ENCODE peak calls at places on chromosomes 7 and 10, in five cellular contexts. One of them, this sample, is unnamed.

GRCh38 chr7:37421820-37422219 is 26.8 kb downstream of the ELMO1 start:
- DNase-seq in IMR-90: no peak
- DNase-seq in HEK293T: no peak
- DNase-seq in K562: no peak
- DNase-seq in HepG2: no peak
- DNase-seq in this sample: no peak

GRCh38 chr7:2972531-2973161 is 71.0 kb downstream of the CARD11 start:
- DNase-seq in IMR-90: no peak
- DNase-seq in HEK293T: no peak
- DNase-seq in K562: no peak
- DNase-seq in HepG2: no peak
- DNase-seq in this sample: no peak

GRCh38 chr10:8137272-8137680 is 82.8 kb downstream of the GATA3 start:
- DNase-seq in IMR-90: no peak
- DNase-seq in HEK293T: no peak
- DNase-seq in K562: no peak
- DNase-seq in HepG2: no peak
- DNase-seq in this sample: no peak

GRCh38 chr10:106734220-106734619 is 430.3 kb downstream of the SORCS1 start:
- DNase-seq in IMR-90: no peak
- DNase-seq in HEK293T: no peak
- DNase-seq in K562: no peak
- DNase-seq in HepG2: no peak
- DNase-seq in this sample: no peak

GRCh38 chr7:134726581-134726980 is 52.9 kb upstream of the CALD1 start:
- DNase-seq in IMR-90: peak; percentile 48
- DNase-seq in HEK293T: no peak
- DNase-seq in K562: no peak
- DNase-seq in HepG2: no peak
- DNase-seq in this sample: no peak

GRCh38 chr7:138449580-138449979 is 10.5 kb upstream of the TRIM24 start:
- DNase-seq in IMR-90: no peak
- DNase-seq in HEK293T: peak; percentile 65
- DNase-seq in K562: peak; percentile 71
- DNase-seq in HepG2: no peak
- DNase-seq in this sample: peak; percentile 18

GRCh38 chr7:157527235-157527634 is 190.4 kb downstream of the DNAJB6 start:
- DNase-seq in IMR-90: no peak
- DNase-seq in HEK293T: no peak
- DNase-seq in K562: no peak
- DNase-seq in HepG2: no peak
- DNase-seq in this sample: no peak

GRCh38 chr7:131521651-131522163 is 34.7 kb downstream of the PODXL start:
- DNase-seq in IMR-90: no peak
- DNase-seq in HEK293T: no peak
- DNase-seq in K562: no peak
- DNase-seq in HepG2: no peak
- DNase-seq in this sample: peak; percentile 67

GRCh38 chr10:4034907-4035581 is 250.0 kb upstream of the KLF6 start:
- DNase-seq in IMR-90: peak; percentile 41
- DNase-seq in HEK293T: no peak
- DNase-seq in K562: no peak
- DNase-seq in HepG2: no peak
- DNase-seq in this sample: no peak

GRCh38 chr10:9762966-9763656 is 1254.6 kb upstream of the CELF2 start:
- DNase-seq in IMR-90: peak; percentile 82
- DNase-seq in HEK293T: no peak
- DNase-seq in K562: no peak
- DNase-seq in HepG2: no peak
- DNase-seq in this sample: no peak

GRCh38 chr10:8288600-8288999 is 234.1 kb downstream of the GATA3 start:
- DNase-seq in IMR-90: no peak
- DNase-seq in HEK293T: no peak
- DNase-seq in K562: no peak
- DNase-seq in HepG2: no peak
- DNase-seq in this sample: no peak

GRCh38 chr7:156927571-156928405 is 21.7 kb upstream of the NOM1 start:
- DNase-seq in IMR-90: no peak
- DNase-seq in HEK293T: no peak
- DNase-seq in K562: no peak
- DNase-seq in HepG2: no peak
- DNase-seq in this sample: no peak

GRCh38 chr10:102800601-102801335 is 36.4 kb downstream of the CYP17A1 start:
- DNase-seq in IMR-90: no peak
- DNase-seq in HEK293T: no peak
- DNase-seq in K562: no peak
- DNase-seq in HepG2: no peak
- DNase-seq in this sample: no peak

GRCh38 chr10:31756131-31757119 is 172.2 kb downstream of the ARHGAP12 start:
- DNase-seq in IMR-90: no peak
- DNase-seq in HEK293T: no peak
- DNase-seq in K562: no peak
- DNase-seq in HepG2: no peak
- DNase-seq in this sample: no peak

GRCh38 chr7:18352339-18353255 is 143.0 kb upstream of the HDAC9 start:
- DNase-seq in IMR-90: peak; percentile 81
- DNase-seq in HEK293T: peak; percentile 24
- DNase-seq in K562: peak; percentile 37
- DNase-seq in HepG2: peak; percentile 5
- DNase-seq in this sample: peak; percentile 18

GRCh38 chr10:61964059-61964709 is 62.7 kb downstream of the ARID5B start:
- DNase-seq in IMR-90: peak; percentile 41
- DNase-seq in HEK293T: no peak
- DNase-seq in K562: no peak
- DNase-seq in HepG2: peak; percentile 66
- DNase-seq in this sample: no peak

GRCh38 chr10:69703766-69704191 is 73.7 kb downstream of the FAM241B start:
- DNase-seq in IMR-90: peak; percentile 96
- DNase-seq in HEK293T: no peak
- DNase-seq in K562: no peak
- DNase-seq in HepG2: no peak
- DNase-seq in this sample: peak; percentile 17

GRCh38 chr10:86366902-86367338 is 325 bp upstream of the GRID1 start:
- DNase-seq in IMR-90: no peak
- DNase-seq in HEK293T: no peak
- DNase-seq in K562: no peak
- DNase-seq in HepG2: no peak
- DNase-seq in this sample: no peak

GRCh38 chr10:132708936-132709335 is 77.0 kb downstream of the NKX6-2 start:
- DNase-seq in IMR-90: no peak
- DNase-seq in HEK293T: no peak
- DNase-seq in K562: no peak
- DNase-seq in HepG2: no peak
- DNase-seq in this sample: no peak

GRCh38 chr7:158137516-158138328 is 449.9 kb downstream of the PTPRN2 start:
- DNase-seq in IMR-90: no peak
- DNase-seq in HEK293T: no peak
- DNase-seq in K562: no peak
- DNase-seq in HepG2: no peak
- DNase-seq in this sample: no peak

GRCh38 chr7:30996883-30997282 is 33.1 kb downstream of the GHRHR start:
- DNase-seq in IMR-90: no peak
- DNase-seq in HEK293T: no peak
- DNase-seq in K562: no peak
- DNase-seq in HepG2: no peak
- DNase-seq in this sample: no peak

GRCh38 chr10:15660990-15661389 is 58.7 kb downstream of the ITGA8 start:
- DNase-seq in IMR-90: no peak
- DNase-seq in HEK293T: no peak
- DNase-seq in K562: peak; percentile 28
- DNase-seq in HepG2: no peak
- DNase-seq in this sample: no peak

GRCh38 chr10:131320860-131321604 is 9.5 kb upstream of the TCERG1L start:
- DNase-seq in IMR-90: no peak
- DNase-seq in HEK293T: no peak
- DNase-seq in K562: no peak
- DNase-seq in HepG2: no peak
- DNase-seq in this sample: no peak

GRCh38 chr10:14696763-14697321 is 77.9 kb downstream of the FAM107B start:
- DNase-seq in IMR-90: no peak
- DNase-seq in HEK293T: no peak
- DNase-seq in K562: no peak
- DNase-seq in HepG2: no peak
- DNase-seq in this sample: no peak

GRCh38 chr7:143331179-143331825 is 15.4 kb downstream of the CLCN1 start:
- DNase-seq in IMR-90: peak; percentile 96
- DNase-seq in HEK293T: no peak
- DNase-seq in K562: no peak
- DNase-seq in HepG2: no peak
- DNase-seq in this sample: peak; percentile 38

GRCh38 chr7:150945853-150946825 is 32.0 kb downstream of the KCNH2 start:
- DNase-seq in IMR-90: no peak
- DNase-seq in HEK293T: no peak
- DNase-seq in K562: no peak
- DNase-seq in HepG2: no peak
- DNase-seq in this sample: no peak

GRCh38 chr10:3720228-3721019 is 64.6 kb downstream of the KLF6 start:
- DNase-seq in IMR-90: peak; percentile 88
- DNase-seq in HEK293T: no peak
- DNase-seq in K562: no peak
- DNase-seq in HepG2: peak; percentile 17
- DNase-seq in this sample: no peak

GRCh38 chr7:50229964-50230363 is 74.6 kb upstream of the IKZF1 start:
- DNase-seq in IMR-90: peak; percentile 8
- DNase-seq in HEK293T: no peak
- DNase-seq in K562: peak; percentile 62
- DNase-seq in HepG2: no peak
- DNase-seq in this sample: no peak

GRCh38 chr7:7416031-7416968 is 119.4 kb downstream of the COL28A1 start:
- DNase-seq in IMR-90: peak; percentile 45
- DNase-seq in HEK293T: no peak
- DNase-seq in K562: no peak
- DNase-seq in HepG2: no peak
- DNase-seq in this sample: no peak

GRCh38 chr10:77915299-77916105 is 11.1 kb downstream of the DLG5 start:
- DNase-seq in IMR-90: no peak
- DNase-seq in HEK293T: no peak
- DNase-seq in K562: no peak
- DNase-seq in HepG2: no peak
- DNase-seq in this sample: no peak

GRCh38 chr10:126352446-126352845 is 35.8 kb downstream of the ADAM12 start:
- DNase-seq in IMR-90: no peak
- DNase-seq in HEK293T: no peak
- DNase-seq in K562: no peak
- DNase-seq in HepG2: no peak
- DNase-seq in this sample: no peak

DNA sequence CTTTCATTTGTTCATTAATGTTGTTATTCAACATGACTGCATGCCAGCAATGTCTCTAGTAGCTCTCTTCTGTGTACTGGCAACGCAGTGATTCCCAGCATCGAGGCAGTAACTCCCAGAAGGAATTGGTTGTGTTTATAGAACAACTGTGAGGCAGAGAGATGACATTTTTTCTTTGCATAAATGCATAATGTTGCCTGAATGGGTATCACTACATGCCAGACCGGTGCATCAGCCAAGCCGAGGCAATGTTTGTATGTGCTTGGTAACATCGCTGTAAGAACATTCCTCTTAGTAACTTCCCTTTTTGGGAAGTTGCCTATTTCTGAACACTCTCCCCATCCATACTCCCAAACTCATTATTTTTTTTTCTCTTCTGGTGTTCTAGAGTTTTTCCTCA is 182.9 kb downstream of the HTR7 start:
- DNase-seq in IMR-90: peak; percentile 86
- DNase-seq in HEK293T: no peak
- DNase-seq in K562: no peak
- DNase-seq in HepG2: no peak
- DNase-seq in this sample: no peak
- TF ChIP-seq BHLHE40 in IMR-90: no peak
- TF ChIP-seq BHLHE40 in HEK293T: no peak
- TF ChIP-seq BHLHE40 in K562: no peak
- TF ChIP-seq BHLHE40 in HepG2: no peak
- TF ChIP-seq BHLHE40 in this sample: no peak

GRCh38 chr7:26863504-26864308 is 684 bp downstream of the SKAP2 start:
- DNase-seq in IMR-90: peak; percentile 52
- DNase-seq in HEK293T: peak; percentile 11
- DNase-seq in K562: peak; percentile 59
- DNase-seq in HepG2: peak; percentile 12
- DNase-seq in this sample: peak; percentile 20
- TF ChIP-seq BHLHE40 in IMR-90: no peak
- TF ChIP-seq BHLHE40 in HEK293T: no peak
- TF ChIP-seq BHLHE40 in K562: no peak
- TF ChIP-seq BHLHE40 in HepG2: no peak
- TF ChIP-seq BHLHE40 in this sample: no peak

GRCh38 chr7:19368540-19368939 is 223.3 kb upstream of the FERD3L start:
- DNase-seq in IMR-90: no peak
- DNase-seq in HEK293T: no peak
- DNase-seq in K562: no peak
- DNase-seq in HepG2: no peak
- DNase-seq in this sample: no peak

GRCh38 chr7:19369806-19370205 is 224.6 kb upstream of the FERD3L start:
- DNase-seq in IMR-90: no peak
- DNase-seq in HEK293T: no peak
- DNase-seq in K562: no peak
- DNase-seq in HepG2: no peak
- DNase-seq in this sample: no peak

GRCh38 chr7:19373334-19373733 is 228.1 kb upstream of the FERD3L start:
- DNase-seq in IMR-90: no peak
- DNase-seq in HEK293T: no peak
- DNase-seq in K562: no peak
- DNase-seq in HepG2: no peak
- DNase-seq in this sample: no peak

DNA sequence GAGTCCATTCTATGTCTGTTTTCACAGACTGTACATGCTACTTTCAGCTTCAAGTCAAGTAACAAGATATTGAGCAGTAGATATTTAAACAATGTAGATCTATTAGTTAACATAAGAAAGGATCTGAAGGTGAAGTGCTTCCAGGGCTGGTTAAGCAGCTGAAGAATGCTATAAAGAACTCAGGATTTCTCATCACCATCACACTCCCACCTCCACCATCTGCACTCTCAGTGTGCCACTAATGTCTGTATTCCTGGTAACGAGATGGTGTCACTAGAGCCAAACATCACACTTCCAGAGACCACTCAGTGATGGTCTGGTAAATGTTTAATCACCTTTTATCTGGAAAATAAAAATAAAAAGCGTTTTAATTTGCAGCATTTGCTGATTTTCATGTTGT is 224.0 kb upstream of the FERD3L start:
- DNase-seq in IMR-90: no peak
- DNase-seq in HEK293T: no peak
- DNase-seq in K562: no peak
- DNase-seq in HepG2: no peak
- DNase-seq in this sample: no peak
- TF ChIP-seq BHLHE40 in IMR-90: no peak
- TF ChIP-seq BHLHE40 in HEK293T: no peak
- TF ChIP-seq BHLHE40 in K562: no peak
- TF ChIP-seq BHLHE40 in HepG2: no peak
- TF ChIP-seq BHLHE40 in this sample: no peak

DNA sequence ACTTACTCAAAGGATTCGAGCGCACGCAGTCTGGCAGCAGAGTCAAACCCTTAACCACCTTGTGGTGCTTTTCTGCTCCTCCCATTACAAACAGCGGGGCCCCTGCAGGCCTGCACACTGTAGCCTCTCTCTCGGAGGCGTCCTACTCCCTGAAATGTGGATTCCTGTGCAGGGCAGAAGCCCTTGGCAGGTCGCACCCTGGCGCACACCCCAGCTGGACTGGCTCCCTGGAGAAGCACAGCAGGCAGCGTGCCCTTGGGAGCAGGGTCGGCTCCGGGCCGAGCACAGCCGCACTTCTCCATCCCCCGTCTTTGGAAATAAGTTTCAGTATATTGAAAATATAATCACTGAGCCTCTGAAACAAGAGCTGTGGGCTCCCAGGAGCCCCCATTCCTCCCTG is 144.1 kb downstream of the C10orf105 start:
- DNase-seq in IMR-90: no peak
- DNase-seq in HEK293T: no peak
- DNase-seq in K562: no peak
- DNase-seq in HepG2: no peak
- DNase-seq in this sample: no peak
- TF ChIP-seq BHLHE40 in IMR-90: no peak
- TF ChIP-seq BHLHE40 in HEK293T: no peak
- TF ChIP-seq BHLHE40 in K562: no peak
- TF ChIP-seq BHLHE40 in HepG2: no peak
- TF ChIP-seq BHLHE40 in this sample: no peak

This sample was measured in A549.